ENCODE peak calls at places on chromosome 18, in four cellular contexts. One of them, this sample, is unnamed.

GRCh38 chr18:13530879-13531387 is 195.4 kb downstream of the FAM210A start:
- DNase-seq in GM12878: no peak
- DNase-seq in endothelial cell of umbilical vein: peak; percentile 79
- DNase-seq in K562: no peak
- DNase-seq in this sample: peak; percentile 8

GRCh38 chr18:46274266-46274665 is 170.1 kb downstream of the HAUS1 start:
- DNase-seq in endothelial cell of umbilical vein: no peak
- DNase-seq in K562: no peak
- DNase-seq in GM12878: no peak
- DNase-seq in this sample: no peak

GRCh38 chr18:711330-711692 is 1.1 kb downstream of the ENOSF1 start:
- DNase-seq in endothelial cell of umbilical vein: no peak
- DNase-seq in K562: no peak
- DNase-seq in GM12878: no peak
- DNase-seq in this sample: no peak

GRCh38 chr18:36942264-36942663 is 113.3 kb downstream of the KIAA1328 start:
- DNase-seq in GM12878: no peak
- DNase-seq in K562: peak; percentile 64
- DNase-seq in endothelial cell of umbilical vein: peak; percentile 41
- DNase-seq in this sample: peak; percentile 53

GRCh38 chr18:37322497-37323035 is 243.0 kb downstream of the CELF4 start:
- DNase-seq in endothelial cell of umbilical vein: peak; percentile 17
- DNase-seq in K562: peak; percentile 68
- DNase-seq in GM12878: no peak
- DNase-seq in this sample: peak; percentile 21

GRCh38 chr18:13895505-13896033 is 19.8 kb downstream of the MC2R start:
- DNase-seq in GM12878: no peak
- DNase-seq in K562: no peak
- DNase-seq in endothelial cell of umbilical vein: no peak
- DNase-seq in this sample: no peak

GRCh38 chr18:78511666-78512065 is 468.0 kb upstream of the SALL3 start:
- DNase-seq in K562: no peak
- DNase-seq in GM12878: no peak
- DNase-seq in endothelial cell of umbilical vein: no peak
- DNase-seq in this sample: no peak

GRCh38 chr18:53544926-53545325 is 679.5 kb downstream of the MBD2 start:
- DNase-seq in endothelial cell of umbilical vein: no peak
- DNase-seq in GM12878: no peak
- DNase-seq in K562: no peak
- DNase-seq in this sample: no peak

GRCh38 chr18:36594621-36595020 is 234.2 kb downstream of the TPGS2 start:
- DNase-seq in GM12878: no peak
- DNase-seq in K562: no peak
- DNase-seq in endothelial cell of umbilical vein: no peak
- DNase-seq in this sample: no peak

GRCh38 chr18:34639662-34640061 is 70.4 kb upstream of the DTNA start:
- DNase-seq in K562: no peak
- DNase-seq in endothelial cell of umbilical vein: no peak
- DNase-seq in GM12878: no peak
- DNase-seq in this sample: no peak

GRCh38 chr18:72316497-72316896 is 227.6 kb downstream of the CBLN2 start:
- DNase-seq in K562: no peak
- DNase-seq in endothelial cell of umbilical vein: no peak
- DNase-seq in GM12878: no peak
- DNase-seq in this sample: no peak

GRCh38 chr18:2656237-2657042 is 914 bp downstream of the SMCHD1 start:
- DNase-seq in K562: peak; percentile 69
- DNase-seq in GM12878: no peak
- DNase-seq in endothelial cell of umbilical vein: peak; percentile 56
- DNase-seq in this sample: peak; percentile 31

DNA sequence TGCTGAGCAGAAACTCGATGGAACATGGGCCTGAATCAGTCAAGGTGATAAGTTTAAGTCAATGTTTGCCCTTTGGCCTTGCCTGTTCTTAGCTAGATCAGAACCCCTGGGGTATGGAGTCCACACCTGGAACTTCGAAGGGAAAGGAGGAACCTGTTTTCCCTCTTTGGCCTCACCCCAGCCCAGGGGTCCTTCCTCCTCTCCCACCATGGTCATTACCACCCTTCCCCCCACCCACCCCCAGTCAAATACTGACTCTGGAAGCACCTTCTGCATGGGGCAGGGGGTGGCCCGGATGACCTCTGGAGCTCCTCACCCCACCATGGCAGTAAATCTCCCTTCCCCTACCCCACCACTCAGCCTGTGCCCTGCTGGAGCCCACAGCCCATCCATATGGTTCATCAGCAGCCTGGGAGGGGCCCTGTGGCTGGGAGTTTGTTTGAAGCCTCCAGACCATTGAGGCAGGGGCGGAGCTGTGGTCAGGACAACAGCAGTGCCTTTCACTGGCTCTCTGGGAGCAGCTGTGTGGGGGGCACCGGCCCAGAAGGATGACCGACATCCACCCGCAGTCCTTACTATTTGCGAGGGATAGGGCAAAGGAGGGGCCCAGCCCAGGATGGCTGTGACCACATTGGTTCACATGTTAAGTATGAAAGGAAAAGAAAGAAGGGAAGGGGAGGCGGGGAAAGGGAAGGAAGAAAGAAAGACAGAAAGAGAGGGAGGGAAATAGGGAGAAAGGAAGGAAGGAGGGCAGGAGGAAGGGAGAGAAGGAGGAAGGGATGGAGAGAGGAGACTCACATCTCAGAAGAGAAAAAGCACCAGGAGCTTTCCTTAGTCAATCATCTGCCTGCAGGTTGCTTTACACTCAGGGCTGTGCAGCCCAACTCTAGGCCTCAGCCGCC is 163.9 kb downstream of the SMAD7 start:
- DNase-seq in K562: no peak
- DNase-seq in GM12878: no peak
- DNase-seq in endothelial cell of umbilical vein: no peak
- DNase-seq in this sample: no peak
- TF ChIP-seq FOS in K562: no peak
- TF ChIP-seq FOS in GM12878: no peak
- TF ChIP-seq FOS in endothelial cell of umbilical vein: no peak
- TF ChIP-seq FOS in this sample: no peak

GRCh38 chr18:12423820-12424219 is 16.1 kb downstream of the PRELID3A start:
- DNase-seq in endothelial cell of umbilical vein: no peak
- DNase-seq in GM12878: no peak
- DNase-seq in K562: no peak
- DNase-seq in this sample: no peak

GRCh38 chr18:12423393-12423792 is 15.7 kb downstream of the PRELID3A start:
- DNase-seq in K562: no peak
- DNase-seq in endothelial cell of umbilical vein: no peak
- DNase-seq in GM12878: no peak
- DNase-seq in this sample: no peak

GRCh38 chr18:12424252-12424651 is 16.5 kb downstream of the PRELID3A start:
- DNase-seq in endothelial cell of umbilical vein: no peak
- DNase-seq in K562: no peak
- DNase-seq in GM12878: no peak
- DNase-seq in this sample: no peak

GRCh38 chr18:12421732-12422131 is 14.0 kb downstream of the PRELID3A start:
- DNase-seq in endothelial cell of umbilical vein: no peak
- DNase-seq in GM12878: no peak
- DNase-seq in K562: no peak
- DNase-seq in this sample: no peak

DNA sequence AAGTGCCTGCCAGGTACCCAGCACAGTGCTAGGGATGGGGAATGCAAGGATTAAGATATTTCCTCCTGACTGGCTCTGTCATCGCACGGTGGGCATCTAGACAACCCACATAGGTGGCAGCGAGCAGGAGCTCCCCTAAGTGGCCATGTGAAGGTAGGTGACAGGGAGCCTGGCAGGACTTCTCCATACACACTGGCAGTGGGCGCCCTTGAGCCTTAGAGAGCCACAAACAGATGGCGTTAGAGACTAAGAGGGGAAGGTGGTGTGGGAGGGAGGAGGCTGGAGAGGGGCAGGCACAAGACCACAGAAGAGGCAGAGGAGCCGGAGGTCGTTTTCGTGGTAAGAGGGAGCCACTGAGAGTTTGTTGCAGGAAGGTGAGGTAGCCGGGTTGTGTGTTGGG is 15.2 kb downstream of the PRELID3A start:
- DNase-seq in K562: no peak
- DNase-seq in endothelial cell of umbilical vein: no peak
- DNase-seq in GM12878: no peak
- DNase-seq in this sample: no peak
- TF ChIP-seq FOS in K562: no peak
- TF ChIP-seq FOS in endothelial cell of umbilical vein: no peak
- TF ChIP-seq FOS in GM12878: no peak
- TF ChIP-seq FOS in this sample: no peak

GRCh38 chr18:65093341-65093740 is 657.5 kb upstream of the CDH7 start:
- DNase-seq in endothelial cell of umbilical vein: no peak
- DNase-seq in GM12878: no peak
- DNase-seq in K562: no peak
- DNase-seq in this sample: no peak
- TF ChIP-seq FOS in endothelial cell of umbilical vein: no peak
- TF ChIP-seq FOS in GM12878: no peak
- TF ChIP-seq FOS in K562: no peak
- TF ChIP-seq FOS in this sample: no peak

DNA sequence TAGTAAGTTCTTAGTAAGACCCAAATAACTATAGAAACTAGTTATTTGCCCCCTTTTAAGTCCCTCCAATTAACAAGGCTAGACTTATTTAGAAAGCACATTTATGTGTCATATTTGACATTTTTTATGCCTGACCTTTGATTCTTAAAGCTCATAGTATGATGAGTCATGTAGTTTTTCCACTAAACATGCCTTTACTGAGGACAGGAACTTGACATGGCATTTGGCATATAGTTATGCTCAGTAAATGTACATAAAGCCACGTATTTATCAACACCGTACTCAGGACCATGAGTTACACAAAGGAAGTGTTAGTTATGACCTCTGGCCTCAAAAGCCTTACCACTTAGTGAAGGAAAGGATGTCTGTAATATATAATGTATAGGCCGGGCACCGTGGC is 78.9 kb downstream of the GNAL start:
- DNase-seq in K562: no peak
- DNase-seq in GM12878: no peak
- DNase-seq in endothelial cell of umbilical vein: no peak
- DNase-seq in this sample: no peak
- TF ChIP-seq FOS in K562: no peak
- TF ChIP-seq FOS in GM12878: no peak
- TF ChIP-seq FOS in endothelial cell of umbilical vein: no peak
- TF ChIP-seq FOS in this sample: no peak

GRCh38 chr18:47992266-47992665 is 61.8 kb upstream of the SMAD2 start:
- DNase-seq in K562: no peak
- DNase-seq in GM12878: no peak
- DNase-seq in endothelial cell of umbilical vein: no peak
- DNase-seq in this sample: no peak
- TF ChIP-seq FOS in K562: no peak
- TF ChIP-seq FOS in GM12878: no peak
- TF ChIP-seq FOS in endothelial cell of umbilical vein: no peak
- TF ChIP-seq FOS in this sample: no peak

GRCh38 chr18:10035306-10035991 is 121.6 kb downstream of the VAPA start:
- DNase-seq in endothelial cell of umbilical vein: no peak
- DNase-seq in GM12878: no peak
- DNase-seq in K562: no peak
- DNase-seq in this sample: no peak
- TF ChIP-seq FOS in endothelial cell of umbilical vein: no peak
- TF ChIP-seq FOS in GM12878: no peak
- TF ChIP-seq FOS in K562: no peak
- TF ChIP-seq FOS in this sample: no peak

GRCh38 chr18:12307871-12308385 is at the start of gene TUBB6:
- DNase-seq in endothelial cell of umbilical vein: peak; percentile 85
- DNase-seq in K562: peak; percentile 81
- DNase-seq in GM12878: no peak
- DNase-seq in this sample: peak; percentile 81

GRCh38 chr18:12306752-12307151 is 1.3 kb upstream of the TUBB6 start:
- DNase-seq in endothelial cell of umbilical vein: no peak
- DNase-seq in K562: no peak
- DNase-seq in GM12878: no peak
- DNase-seq in this sample: no peak

GRCh38 chr18:12305930-12306629 is 2.0 kb upstream of the TUBB6 start:
- DNase-seq in GM12878: no peak
- DNase-seq in K562: peak; percentile 80
- DNase-seq in endothelial cell of umbilical vein: no peak
- DNase-seq in this sample: peak; percentile 20

GRCh38 chr18:12308386-12309100 is 502 bp downstream of the TUBB6 start:
- DNase-seq in GM12878: no peak
- DNase-seq in K562: peak; percentile 86
- DNase-seq in endothelial cell of umbilical vein: peak; percentile 82
- DNase-seq in this sample: peak; percentile 88

DNA sequence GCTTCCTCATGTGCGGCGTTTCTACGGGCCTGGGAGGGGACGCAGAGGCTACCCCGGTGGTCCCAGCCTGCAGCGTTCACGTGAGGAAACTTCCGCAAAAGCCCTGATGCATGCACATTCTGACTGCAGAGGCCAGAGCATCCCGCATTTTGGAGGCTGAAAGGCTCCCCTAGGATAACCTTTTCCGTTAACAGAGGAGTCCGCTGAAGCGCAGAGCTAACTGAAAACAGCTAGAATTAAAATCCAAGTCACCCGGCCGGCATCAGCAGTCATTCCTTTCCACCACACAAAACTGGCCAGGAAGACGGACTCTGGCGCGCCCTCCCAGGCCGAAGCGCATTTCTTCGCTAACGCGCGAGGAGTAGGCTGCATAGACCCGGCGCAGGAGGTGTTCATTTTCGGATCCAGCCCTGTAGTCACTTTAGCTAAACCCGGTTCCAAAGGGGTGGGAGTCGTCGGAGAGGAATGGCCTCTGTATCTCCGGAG is 747 bp upstream of the TUBB6 start:
- DNase-seq in K562: no peak
- DNase-seq in GM12878: no peak
- DNase-seq in endothelial cell of umbilical vein: peak; percentile 74
- DNase-seq in this sample: peak; percentile 76
- TF ChIP-seq FOS in K562: no peak
- TF ChIP-seq FOS in GM12878: no peak
- TF ChIP-seq FOS in endothelial cell of umbilical vein: no peak
- TF ChIP-seq FOS in this sample: no peak

GRCh38 chr18:80185545-80185944 is 61.8 kb downstream of the PARD6G start:
- DNase-seq in GM12878: no peak
- DNase-seq in K562: no peak
- DNase-seq in endothelial cell of umbilical vein: no peak
- DNase-seq in this sample: no peak
- TF ChIP-seq FOS in GM12878: no peak
- TF ChIP-seq FOS in K562: no peak
- TF ChIP-seq FOS in endothelial cell of umbilical vein: no peak
- TF ChIP-seq FOS in this sample: no peak

GRCh38 chr18:24492445-24492844 is 32.0 kb downstream of the HRH4 start:
- DNase-seq in K562: no peak
- DNase-seq in GM12878: peak; percentile 30
- DNase-seq in endothelial cell of umbilical vein: no peak
- DNase-seq in this sample: no peak
- TF ChIP-seq FOS in K562: no peak
- TF ChIP-seq FOS in GM12878: no peak
- TF ChIP-seq FOS in endothelial cell of umbilical vein: no peak
- TF ChIP-seq FOS in this sample: no peak

DNA sequence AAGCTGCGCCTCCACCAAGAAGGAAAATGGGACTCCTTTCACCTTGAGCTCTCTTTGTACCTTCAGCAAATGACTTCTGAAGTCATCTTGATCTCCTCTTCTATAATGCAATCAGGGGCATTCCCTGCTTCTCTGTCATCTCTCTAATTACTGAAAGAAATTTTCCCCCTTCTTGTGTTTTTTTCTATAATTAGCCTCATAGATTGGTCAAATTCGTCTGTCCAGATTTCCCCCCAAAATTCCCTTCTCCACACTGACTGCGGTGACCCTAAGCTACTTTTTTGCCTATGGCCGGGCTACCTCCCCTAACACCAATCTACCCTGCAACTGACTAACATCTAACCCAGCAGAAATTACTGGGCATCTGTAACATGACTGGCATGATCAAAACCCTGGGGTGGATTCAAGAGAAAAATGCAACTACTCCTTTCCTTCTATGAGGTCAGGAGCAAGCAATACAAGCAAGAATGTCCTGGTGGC is 168.6 kb downstream of the BCL2 start:
- DNase-seq in GM12878: no peak
- DNase-seq in K562: no peak
- DNase-seq in endothelial cell of umbilical vein: no peak
- DNase-seq in this sample: no peak
- TF ChIP-seq FOS in GM12878: no peak
- TF ChIP-seq FOS in K562: no peak
- TF ChIP-seq FOS in endothelial cell of umbilical vein: no peak
- TF ChIP-seq FOS in this sample: no peak